ENCODE peak calls at places on chromosomes 16 and 17, in four cellular contexts. One of them, this sample, is unnamed.
A peak's percentile ranks its signal among the peaks of the same experiment; 100 is the strongest.

GRCh38 chr16:89200124-89200849 is at the start of gene SLC22A31:
- DNase-seq in thyroid gland: no peak
- DNase-seq in NB4: peak; percentile 85
- DNase-seq in ovary: peak; percentile 48
- DNase-seq in this sample: no peak

GRCh38 chr16:71327720-71328119 is 30.8 kb upstream of the CALB2 start:
- DNase-seq in thyroid gland: no peak
- DNase-seq in NB4: no peak
- DNase-seq in ovary: no peak
- DNase-seq in this sample: no peak

GRCh38 chr16:88606146-88606757 is 32.1 kb upstream of the IL17C start:
- DNase-seq in thyroid gland: peak; percentile 55
- DNase-seq in NB4: no peak
- DNase-seq in ovary: no peak
- DNase-seq in this sample: no peak

GRCh38 chr16:64983983-64984382 is 137.9 kb downstream of the CDH11 start:
- DNase-seq in thyroid gland: no peak
- DNase-seq in NB4: peak; percentile 47
- DNase-seq in ovary: peak; percentile 45
- DNase-seq in this sample: peak; percentile 13

GRCh38 chr17:78998311-78999055 is 11.1 kb downstream of the CANT1 start:
- DNase-seq in thyroid gland: no peak
- DNase-seq in NB4: no peak
- DNase-seq in ovary: no peak
- DNase-seq in this sample: peak; percentile 82

GRCh38 chr17:1494203-1494602 is 1.7 kb upstream of the MYO1C start:
- DNase-seq in thyroid gland: no peak
- DNase-seq in NB4: no peak
- DNase-seq in ovary: no peak
- DNase-seq in this sample: no peak

GRCh38 chr17:63189082-63189481 is 223.0 kb downstream of the TANC2 start:
- DNase-seq in thyroid gland: no peak
- DNase-seq in NB4: peak; percentile 3
- DNase-seq in ovary: no peak
- DNase-seq in this sample: no peak

GRCh38 chr17:75906143-75906884 is 1.6 kb upstream of the MRPL38 start:
- DNase-seq in thyroid gland: no peak
- DNase-seq in NB4: no peak
- DNase-seq in ovary: no peak
- DNase-seq in this sample: no peak

GRCh38 chr17:79008666-79009387 is 737 bp downstream of the CANT1 start:
- DNase-seq in thyroid gland: no peak
- DNase-seq in NB4: no peak
- DNase-seq in ovary: peak; percentile 37
- DNase-seq in this sample: no peak

GRCh38 chr17:5419959-5420653 is at the start of gene RPAIN:
- DNase-seq in thyroid gland: peak; percentile 92
- DNase-seq in NB4: peak; percentile 90
- DNase-seq in ovary: peak; percentile 89
- DNase-seq in this sample: peak; percentile 92

GRCh38 chr17:5422505-5422904 is 2.5 kb downstream of the RPAIN start:
- DNase-seq in thyroid gland: no peak
- DNase-seq in NB4: no peak
- DNase-seq in ovary: no peak
- DNase-seq in this sample: no peak

GRCh38 chr17:5416886-5417285 is 2.6 kb downstream of the NUP88 start:
- DNase-seq in thyroid gland: no peak
- DNase-seq in NB4: no peak
- DNase-seq in ovary: no peak
- DNase-seq in this sample: no peak

GRCh38 chr17:5418858-5419355 is 555 bp downstream of the NUP88 start:
- DNase-seq in thyroid gland: peak; percentile 80
- DNase-seq in NB4: peak; percentile 73
- DNase-seq in ovary: no peak
- DNase-seq in this sample: no peak

DNA sequence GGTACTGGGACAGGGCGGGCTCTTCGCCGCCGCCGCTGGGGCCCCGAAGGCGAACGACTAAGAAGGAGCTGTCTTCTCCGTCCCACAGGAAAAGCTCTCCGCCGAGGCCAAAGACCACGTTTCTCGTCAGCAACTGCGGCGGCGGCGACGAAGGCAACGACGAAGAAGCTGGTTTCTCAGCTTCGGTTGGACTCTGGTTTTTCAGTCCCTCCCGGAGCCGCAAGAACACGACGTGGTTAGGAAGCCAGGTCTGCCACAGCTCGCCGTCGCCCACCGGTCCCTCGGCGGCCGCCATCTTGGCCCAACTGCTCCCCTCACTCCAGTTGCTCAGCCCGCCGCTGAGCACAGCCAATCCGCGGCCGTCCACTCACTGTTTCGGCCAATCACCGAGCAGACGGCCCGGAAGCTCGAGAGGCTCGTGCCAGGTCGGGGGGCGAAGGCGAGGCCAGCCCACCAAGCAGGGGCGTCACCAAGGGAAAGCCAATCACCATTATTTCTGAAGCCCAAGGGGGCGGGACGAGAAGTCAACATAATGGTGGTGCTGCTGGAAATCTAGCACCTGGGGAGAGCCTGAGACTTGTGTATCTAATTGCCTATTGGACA is at the start of gene NUP88:
- DNase-seq in thyroid gland: peak; percentile 97
- DNase-seq in NB4: peak; percentile 96
- DNase-seq in ovary: peak; percentile 97
- DNase-seq in this sample: peak; percentile 98
- TF ChIP-seq POLR2A in thyroid gland: peak; percentile 82
- TF ChIP-seq POLR2A in NB4: peak; percentile 82
- TF ChIP-seq POLR2A in ovary: peak; percentile 62
- TF ChIP-seq POLR2A in this sample: peak; percentile 66

DNA sequence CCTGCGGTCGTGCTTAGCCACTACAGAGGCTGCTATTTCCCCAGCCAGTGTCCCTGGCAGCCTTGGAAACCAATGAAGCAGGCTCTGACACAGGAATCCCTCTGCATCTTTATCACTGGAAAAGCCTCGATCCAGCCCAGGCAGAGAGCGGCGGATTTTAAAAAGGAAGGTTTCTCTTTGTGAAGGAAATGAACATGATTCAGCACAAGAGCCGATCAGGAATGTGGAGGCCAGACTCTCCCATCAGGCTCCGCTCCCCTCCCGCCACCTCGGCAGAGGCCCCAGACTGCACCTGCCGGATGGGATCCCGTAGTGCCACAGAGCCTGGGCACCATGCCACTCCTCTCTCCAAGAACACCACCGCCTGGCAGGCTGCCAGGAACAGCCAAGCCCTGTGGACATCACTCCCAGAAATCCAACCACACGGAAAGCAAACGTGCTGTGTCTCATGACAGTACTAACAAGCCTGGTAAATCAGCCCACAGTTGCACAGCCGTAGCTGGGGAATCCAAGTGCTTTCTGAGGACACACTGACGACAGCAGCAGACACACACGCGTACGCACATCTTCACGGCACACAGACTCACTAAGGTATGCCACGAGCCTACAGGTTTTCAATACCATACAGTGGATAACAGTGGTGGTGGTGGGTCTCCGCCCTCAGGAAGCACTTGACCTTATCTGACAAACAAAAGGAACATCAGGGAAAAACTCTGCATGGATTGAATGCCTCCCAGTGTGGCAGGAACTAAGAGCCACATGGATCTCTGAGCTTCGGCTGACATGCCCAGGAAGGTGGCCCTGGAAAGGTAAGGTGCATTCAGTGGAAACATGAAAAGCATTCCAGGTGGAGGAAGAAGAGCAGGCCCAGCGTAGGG is 5.4 kb downstream of the LRRC75A start:
- DNase-seq in thyroid gland: peak; percentile 99
- DNase-seq in NB4: no peak
- DNase-seq in ovary: peak; percentile 81
- DNase-seq in this sample: peak; percentile 97
- H3K4me3 ChIP-seq in thyroid gland: no peak overlapping the region
- H3K4me3 ChIP-seq in NB4: no peak overlapping the region
- H3K4me3 ChIP-seq in ovary: no peak overlapping the region
- H3K4me3 ChIP-seq in this sample: peak overlapping the region; percentile 17

GRCh38 chr16:68250951-68251350 is 5.8 kb downstream of the PLA2G15 start:
- DNase-seq in thyroid gland: no peak
- DNase-seq in NB4: no peak
- DNase-seq in ovary: no peak
- DNase-seq in this sample: no peak
- TF ChIP-seq CTCF in thyroid gland: no peak
- TF ChIP-seq CTCF in NB4: no peak
- TF ChIP-seq CTCF in ovary: no peak
- TF ChIP-seq CTCF in this sample: no peak

DNA sequence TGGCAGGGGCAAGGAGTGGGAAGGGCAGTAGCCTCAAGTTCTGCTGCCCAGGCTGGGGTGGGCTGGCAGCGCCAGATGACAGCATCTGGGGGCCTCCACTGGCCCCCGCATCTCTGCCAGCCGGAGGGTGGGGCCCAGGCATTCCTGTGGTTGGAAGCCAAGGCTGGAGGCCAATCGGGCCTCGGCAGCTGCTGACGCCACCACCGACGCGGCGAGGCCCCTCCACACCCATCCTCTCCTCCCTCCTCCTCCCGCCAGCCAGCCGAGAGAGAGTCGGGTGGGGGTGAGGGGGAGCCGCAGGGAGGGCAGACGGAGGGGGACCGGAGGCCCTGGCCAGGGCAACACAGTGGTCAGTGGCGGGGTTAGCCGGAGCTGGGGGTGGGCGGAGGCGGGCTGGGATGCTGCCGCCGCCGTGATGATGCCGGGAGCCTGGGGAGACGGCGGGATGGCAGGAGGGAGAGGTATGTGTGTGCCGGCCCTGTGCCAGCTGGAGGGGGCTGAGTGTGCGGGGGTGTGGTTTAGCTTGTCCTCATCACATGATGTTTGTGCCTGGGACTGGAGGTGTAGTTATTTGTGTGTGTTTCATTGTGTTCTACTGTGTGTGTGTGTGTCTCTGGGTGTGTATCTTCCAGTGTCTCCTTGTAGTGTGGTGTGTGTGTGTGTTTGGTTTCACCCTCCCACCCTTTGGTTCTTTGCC is 36.6 kb downstream of the ARHGAP23 start:
- DNase-seq in thyroid gland: peak; percentile 62
- DNase-seq in NB4: no peak
- DNase-seq in ovary: peak; percentile 95
- DNase-seq in this sample: peak; percentile 83
- TF ChIP-seq POLR2A in thyroid gland: no peak
- TF ChIP-seq POLR2A in NB4: no peak
- TF ChIP-seq POLR2A in ovary: no peak
- TF ChIP-seq POLR2A in this sample: peak; percentile 18

GRCh38 chr17:32487460-32488176 is 825 bp downstream of the CDK5R1 start:
- DNase-seq in thyroid gland: no peak
- DNase-seq in NB4: no peak
- DNase-seq in ovary: peak; percentile 55
- DNase-seq in this sample: peak; percentile 69
- H3K4me3 ChIP-seq in thyroid gland: no peak overlapping the region
- H3K4me3 ChIP-seq in NB4: no peak overlapping the region
- H3K4me3 ChIP-seq in ovary: peak overlapping the region; percentile 41
- H3K4me3 ChIP-seq in this sample: peak overlapping the region; percentile 86

DNA sequence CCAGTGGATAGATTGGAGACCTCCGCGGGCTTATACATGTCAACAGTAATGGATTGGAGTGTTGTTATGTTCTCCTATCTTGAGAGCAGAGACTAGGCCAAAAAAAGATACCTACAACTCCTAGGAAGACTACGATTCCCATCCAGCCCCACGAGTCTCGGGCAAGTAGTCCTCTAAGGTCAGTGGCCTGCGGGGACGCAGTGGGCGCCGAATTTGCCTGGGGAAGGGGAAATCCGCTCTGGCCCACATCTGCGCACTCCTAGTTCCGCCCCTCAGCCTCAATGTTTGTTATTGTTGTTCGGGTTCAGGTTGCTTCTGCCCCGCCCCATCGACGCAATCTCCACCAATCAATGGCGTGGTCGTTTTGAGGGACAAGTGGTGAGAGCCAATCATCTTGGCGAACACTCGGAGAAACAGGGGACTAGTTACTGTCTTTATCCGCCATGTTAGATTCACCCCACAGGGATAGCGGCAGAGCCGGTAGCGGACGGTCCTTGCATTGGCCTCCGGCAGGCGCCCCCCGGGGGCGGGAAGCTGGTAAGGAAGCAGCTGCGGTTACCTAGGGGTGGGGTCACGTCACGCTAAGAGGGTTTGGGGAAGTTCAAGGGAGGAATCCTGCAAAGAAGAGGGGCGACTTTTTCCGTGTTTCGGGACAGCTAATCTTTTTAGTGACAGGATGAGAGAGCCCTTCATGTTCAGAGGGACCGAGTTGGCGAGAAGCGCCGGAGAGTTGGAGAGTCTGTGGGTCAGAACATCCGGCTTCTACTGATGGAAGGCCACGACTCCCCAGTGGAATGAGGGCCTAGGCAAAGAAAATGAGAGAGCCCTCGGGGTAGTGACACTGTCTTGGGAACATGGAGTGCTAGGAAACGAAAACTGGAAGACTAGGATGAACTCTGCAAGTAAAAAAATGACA is at the start of gene NBR1:
- DNase-seq in thyroid gland: peak; percentile 97
- DNase-seq in NB4: peak; percentile 99
- DNase-seq in ovary: peak; percentile 97
- DNase-seq in this sample: peak; percentile 97
- TF ChIP-seq CTCF in thyroid gland: peak; percentile 23
- TF ChIP-seq CTCF in NB4: peak; percentile 25
- TF ChIP-seq CTCF in ovary: no peak
- TF ChIP-seq CTCF in this sample: no peak

DNA sequence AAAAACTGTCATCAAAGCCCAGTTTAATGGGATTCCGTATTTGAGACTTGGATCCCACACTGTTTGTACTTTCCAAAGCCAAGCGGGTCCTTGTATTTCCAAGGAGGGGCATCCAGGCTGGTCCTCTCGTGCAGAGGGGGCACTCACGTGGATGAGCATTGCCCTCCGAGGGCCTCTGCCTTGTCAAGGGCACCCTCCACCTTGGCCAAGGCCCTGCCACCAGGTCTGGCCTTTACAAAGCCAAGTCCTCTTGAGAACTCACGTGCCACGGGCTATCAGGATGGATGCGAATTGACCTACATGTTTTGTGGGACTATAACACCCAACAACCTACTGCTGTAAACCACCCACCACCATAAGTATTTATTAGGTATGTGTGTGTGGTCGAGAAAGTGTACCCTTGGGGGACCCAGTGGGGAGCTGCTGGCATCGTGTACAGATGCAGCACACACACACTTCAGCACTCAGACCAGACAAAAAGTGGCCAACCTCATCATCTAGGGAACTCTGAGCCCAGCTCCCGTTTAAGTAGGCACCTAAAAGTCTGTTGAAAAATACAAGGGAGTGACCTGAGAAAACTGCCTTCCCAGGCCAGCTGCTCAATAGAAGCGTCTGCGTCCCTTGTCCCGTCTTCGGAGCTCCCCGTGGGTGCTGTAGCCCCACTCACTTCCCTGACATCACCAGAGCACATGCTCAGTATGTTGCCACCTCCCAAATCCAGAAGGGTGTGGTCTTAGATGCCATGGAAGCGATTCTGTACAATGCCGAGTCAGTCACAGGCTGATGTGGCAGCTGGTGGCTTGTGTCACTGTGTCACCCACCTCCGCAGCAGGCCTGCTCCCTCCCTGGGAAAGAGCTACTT is 12.9 kb downstream of the MAP1LC3B start:
- DNase-seq in thyroid gland: no peak
- DNase-seq in NB4: no peak
- DNase-seq in ovary: peak; percentile 30
- DNase-seq in this sample: no peak
- TF ChIP-seq POLR2A in thyroid gland: no peak
- TF ChIP-seq POLR2A in NB4: no peak
- TF ChIP-seq POLR2A in ovary: no peak
- TF ChIP-seq POLR2A in this sample: no peak

GRCh38 chr17:44759096-44759915 is 518 bp downstream of the ADAM11 start:
- DNase-seq in thyroid gland: no peak
- DNase-seq in NB4: no peak
- DNase-seq in ovary: no peak
- DNase-seq in this sample: no peak
- H3K4me3 ChIP-seq in thyroid gland: no peak overlapping the region
- H3K4me3 ChIP-seq in NB4: no peak overlapping the region
- H3K4me3 ChIP-seq in ovary: peak overlapping the region; percentile 37
- H3K4me3 ChIP-seq in this sample: no peak overlapping the region

GRCh38 chr16:3099732-3100499 is 822 bp upstream of the ZSCAN10 start:
- DNase-seq in thyroid gland: peak; percentile 83
- DNase-seq in NB4: peak; percentile 91
- DNase-seq in ovary: peak; percentile 80
- DNase-seq in this sample: peak; percentile 93
- TF ChIP-seq CTCF in thyroid gland: no peak
- TF ChIP-seq CTCF in NB4: no peak
- TF ChIP-seq CTCF in ovary: no peak
- TF ChIP-seq CTCF in this sample: no peak